ENCODE peak calls at places on chromosomes 2 and 18, in five cellular contexts. One of them, this sample, is unnamed.

GRCh38 chr2:168525020-168525419 is 68.9 kb downstream of the CERS6 start:
- DNase-seq in NT2/D1: no peak
- DNase-seq in adipocyte: no peak
- DNase-seq in naive thymus-derived CD8-positive, alpha-beta T cell: no peak
- DNase-seq in activated CD4-positive, alpha-beta T cell treated with anti-CD3 and anti-CD28 coated beads, Interleukin-2, amount 50 U/mL, for 24 hours: no peak
- DNase-seq in this sample: no peak

GRCh38 chr2:239777219-239777618 is 247.9 kb downstream of the NDUFA10 start:
- DNase-seq in NT2/D1: no peak
- DNase-seq in activated CD4-positive, alpha-beta T cell treated with anti-CD3 and anti-CD28 coated beads, Interleukin-2, amount 50 U/mL, for 24 hours: no peak
- DNase-seq in adipocyte: no peak
- DNase-seq in naive thymus-derived CD8-positive, alpha-beta T cell: no peak
- DNase-seq in this sample: no peak

GRCh38 chr18:30908381-30908780 is 134.2 kb downstream of the DSC3 start:
- DNase-seq in NT2/D1: no peak
- DNase-seq in naive thymus-derived CD8-positive, alpha-beta T cell: no peak
- DNase-seq in adipocyte: no peak
- DNase-seq in activated CD4-positive, alpha-beta T cell treated with anti-CD3 and anti-CD28 coated beads, Interleukin-2, amount 50 U/mL, for 24 hours: no peak
- DNase-seq in this sample: no peak

GRCh38 chr2:113203217-113203530 is 29.4 kb downstream of the PSD4 start:
- DNase-seq in naive thymus-derived CD8-positive, alpha-beta T cell: no peak
- DNase-seq in NT2/D1: no peak
- DNase-seq in activated CD4-positive, alpha-beta T cell treated with anti-CD3 and anti-CD28 coated beads, Interleukin-2, amount 50 U/mL, for 24 hours: no peak
- DNase-seq in adipocyte: no peak
- DNase-seq in this sample: no peak

GRCh38 chr18:79208882-79209281 is 139.7 kb downstream of the ATP9B start:
- DNase-seq in adipocyte: no peak
- DNase-seq in NT2/D1: no peak
- DNase-seq in activated CD4-positive, alpha-beta T cell treated with anti-CD3 and anti-CD28 coated beads, Interleukin-2, amount 50 U/mL, for 24 hours: no peak
- DNase-seq in naive thymus-derived CD8-positive, alpha-beta T cell: no peak
- DNase-seq in this sample: no peak

GRCh38 chr2:96546321-96546720 is 9.8 kb downstream of the ARID5A start:
- DNase-seq in NT2/D1: no peak
- DNase-seq in activated CD4-positive, alpha-beta T cell treated with anti-CD3 and anti-CD28 coated beads, Interleukin-2, amount 50 U/mL, for 24 hours: no peak
- DNase-seq in naive thymus-derived CD8-positive, alpha-beta T cell: no peak
- DNase-seq in adipocyte: no peak
- DNase-seq in this sample: no peak

GRCh38 chr2:209868595-209868994 is 97.0 kb downstream of the UNC80 start:
- DNase-seq in activated CD4-positive, alpha-beta T cell treated with anti-CD3 and anti-CD28 coated beads, Interleukin-2, amount 50 U/mL, for 24 hours: no peak
- DNase-seq in naive thymus-derived CD8-positive, alpha-beta T cell: no peak
- DNase-seq in NT2/D1: no peak
- DNase-seq in adipocyte: no peak
- DNase-seq in this sample: no peak

GRCh38 chr2:210158236-210158635 is 13.0 kb downstream of the KANSL1L start:
- DNase-seq in NT2/D1: no peak
- DNase-seq in adipocyte: no peak
- DNase-seq in activated CD4-positive, alpha-beta T cell treated with anti-CD3 and anti-CD28 coated beads, Interleukin-2, amount 50 U/mL, for 24 hours: no peak
- DNase-seq in naive thymus-derived CD8-positive, alpha-beta T cell: no peak
- DNase-seq in this sample: no peak

GRCh38 chr2:240885980-240886565 is 9.9 kb downstream of the MAB21L4 start:
- DNase-seq in activated CD4-positive, alpha-beta T cell treated with anti-CD3 and anti-CD28 coated beads, Interleukin-2, amount 50 U/mL, for 24 hours: no peak
- DNase-seq in NT2/D1: no peak
- DNase-seq in naive thymus-derived CD8-positive, alpha-beta T cell: no peak
- DNase-seq in adipocyte: no peak
- DNase-seq in this sample: no peak

GRCh38 chr18:51427012-51427411 is 229.5 kb upstream of the MEX3C start:
- DNase-seq in naive thymus-derived CD8-positive, alpha-beta T cell: no peak
- DNase-seq in adipocyte: no peak
- DNase-seq in activated CD4-positive, alpha-beta T cell treated with anti-CD3 and anti-CD28 coated beads, Interleukin-2, amount 50 U/mL, for 24 hours: no peak
- DNase-seq in NT2/D1: no peak
- DNase-seq in this sample: no peak

This sample was measured in effector CD8-positive, alpha-beta T cell.